ENCODE peak calls at places on chromosomes 2 and 18, in seven cellular contexts. I, R, B, T, N, Z and L are unnamed samples. For H3K27me3, the result is how much of the 10 kb centered on the place peaks cover.

GRCh38 chr2:18701981-18702380 is 112.6 kb upstream of the NT5C1B start:
- DNase-seq in N (peak), T (no peak), R (no peak), I (no peak), Z (peak), B (no peak), L (no peak)

GRCh38 chr2:105521176-105521575 is 122.3 kb upstream of the FHL2 start:
- DNase-seq in T (no peak), Z (peak), R (peak), B (peak), I (no peak), N (peak), L (peak)

GRCh38 chr2:181393472-181393871 is 63.7 kb upstream of the ITGA4 start:
- DNase-seq in B (peak), N (peak), I (no peak), R (no peak), Z (peak), T (no peak), L (peak)

GRCh38 chr2:219576505-219577388 is 4.6 kb downstream of the INHA start:
- DNase-seq in T (peak), Z (peak), R (no peak), B (peak), I (no peak), N (peak), L (peak)

GRCh38 chr2:237708961-237709360 is 81.6 kb downstream of the LRRFIP1 start:
- DNase-seq in I (no peak), R (no peak), B (no peak), T (no peak), Z (peak), N (no peak), L (no peak)

GRCh38 chr2:67215214-67215613 is 181.9 kb upstream of the ETAA1 start:
- DNase-seq in R (no peak), I (peak), Z (peak), B (peak), N (peak), T (peak), L (peak)

GRCh38 chr2:213317929-213318328 is 33.7 kb downstream of the SPAG16 start:
- DNase-seq in B (no peak), Z (no peak), R (no peak), I (no peak), T (no peak), N (peak), L (no peak)

GRCh38 chr2:118102433-118103082 is 14.3 kb downstream of the INSIG2 start:
- DNase-seq in N (peak), Z (no peak), I (no peak), R (no peak), T (no peak), B (no peak), L (no peak)

GRCh38 chr2:72004976-72005375 is 142.7 kb downstream of the CYP26B1 start:
- DNase-seq in I (no peak), R (no peak), N (no peak), T (no peak), Z (no peak), B (peak), L (no peak)

GRCh38 chr18:56568986-56569385 is 69.4 kb downstream of the TXNL1 start:
- DNase-seq in T (no peak), B (no peak), Z (peak), R (no peak), I (no peak), N (no peak), L (no peak)

GRCh38 chr2:220504890-220505564 is 877.6 kb downstream of the SLC4A3 start:
- DNase-seq in Z (no peak), T (peak), R (no peak), I (no peak), B (no peak), N (peak), L (peak)

GRCh38 chr2:85852979-85853498 is 35.8 kb downstream of the ST3GAL5 start:
- DNase-seq in T (no peak), I (no peak), Z (no peak), N (no peak), B (no peak), R (no peak), L (no peak)

GRCh38 chr2:192194866-192195547 is at the start of gene TMEFF2:
- DNase-seq in Z (peak), I (peak), B (peak), R (peak), N (peak), T (peak), L (peak)

GRCh38 chr2:170408461-170409163 is 230.7 kb downstream of the MYO3B start:
- DNase-seq in I (peak), Z (no peak), N (no peak), R (no peak), B (no peak), T (peak), L (no peak)

GRCh38 chr18:903703-904102 is 968 bp upstream of the ADCYAP1 start:
- DNase-seq in R (no peak), B (peak), N (peak), T (peak), I (no peak), Z (peak), L (peak)

GRCh38 chr2:176178807-176179271 is 9.6 kb upstream of the HOXD1 start:
- DNase-seq in N (no peak), Z (no peak), R (no peak), T (no peak), I (no peak), B (no peak), L (no peak)

GRCh38 chr2:41937464-41937861 is 110.4 kb upstream of the PKDCC start:
- DNase-seq in I (no peak), N (peak), R (no peak), T (peak), Z (no peak), B (peak), L (peak)

GRCh38 chr2:217948341-217948791 is 54.4 kb downstream of the TNS1 start:
- DNase-seq in B (no peak), Z (no peak), T (no peak), N (no peak), I (no peak), R (no peak), L (no peak)

GRCh38 chr2:70328921-70329561 is 27.2 kb upstream of the FAM136A start:
- DNase-seq in N (no peak), T (peak), R (no peak), Z (peak), B (peak), I (peak), L (no peak)

GRCh38 chr2:169696381-169696780 is 2.1 kb downstream of the PHOSPHO2 start:
- DNase-seq in N (no peak), B (no peak), T (no peak), R (no peak), Z (no peak), I (no peak), L (no peak)

GRCh38 chr2:148861367-148861766 is 13.7 kb upstream of the KIF5C start:
- DNase-seq in Z (no peak), B (no peak), I (no peak), N (no peak), T (no peak), R (no peak), L (no peak)

GRCh38 chr2:84132371-84132770 is 326.7 kb downstream of the SUCLG1 start:
- DNase-seq in R (no peak), N (no peak), B (no peak), Z (no peak), T (no peak), I (no peak), L (no peak)

GRCh38 chr18:5058768-5059539 is 138.1 kb downstream of the AKAIN1 start:
- DNase-seq in Z (no peak), B (no peak), N (no peak), T (no peak), R (no peak), I (no peak), L (no peak)

GRCh38 chr2:195566201-195566600 is 90.8 kb upstream of the SLC39A10 start:
- DNase-seq in B (no peak), Z (no peak), N (no peak), T (no peak), I (no peak), R (no peak), L (no peak)

GRCh38 chr2:112636605-112637288 is 9.0 kb upstream of the SLC20A1 start:
- DNase-seq in Z (peak), T (no peak), B (no peak), N (no peak), I (no peak), R (no peak), L (no peak)

GRCh38 chr2:176072951-176073904 is 10.5 kb downstream of the EVX2 start:
- DNase-seq in Z (no peak), T (peak), N (no peak), I (no peak), R (no peak), B (no peak), L (no peak)

GRCh38 chr2:8064608-8065007 is 617.2 kb upstream of the ID2 start:
- DNase-seq in N (no peak), T (no peak), Z (no peak), I (no peak), B (no peak), R (no peak), L (no peak)

GRCh38 chr2:185736210-185736609 is 2.4 kb upstream of the FSIP2 start:
- DNase-seq in T (no peak), B (no peak), I (no peak), R (no peak), N (no peak), Z (no peak), L (no peak)

GRCh38 chr2:201129044-201129505 is 13.1 kb downstream of the CFLAR start:
- DNase-seq in Z (peak), T (no peak), R (no peak), B (no peak), I (no peak), N (peak), L (peak)

GRCh38 chr18:55234366-55235093 is 275.3 kb upstream of the CCDC68 start:
- DNase-seq in R (peak), I (peak), N (peak), B (peak), T (peak), Z (peak), L (peak)

GRCh38 chr2:9200634-9201015 is 6.0 kb upstream of the ASAP2 start:
- DNase-seq in B (no peak), T (no peak), Z (no peak), N (no peak), R (no peak), I (no peak), L (peak)

GRCh38 chr2:9197916-9198315 is 8.7 kb upstream of the ASAP2 start:
- DNase-seq in Z (no peak), I (no peak), N (no peak), R (no peak), T (no peak), B (no peak), L (no peak)

GRCh38 chr2:9203006-9203405 is 3.6 kb upstream of the ASAP2 start:
- DNase-seq in T (no peak), N (no peak), I (no peak), B (no peak), R (no peak), Z (peak), L (no peak)

GRCh38 chr2:9201185-9201891 is 5.3 kb upstream of the ASAP2 start:
- DNase-seq in Z (peak), N (peak), R (no peak), T (no peak), B (no peak), I (no peak), L (peak)

DNA sequence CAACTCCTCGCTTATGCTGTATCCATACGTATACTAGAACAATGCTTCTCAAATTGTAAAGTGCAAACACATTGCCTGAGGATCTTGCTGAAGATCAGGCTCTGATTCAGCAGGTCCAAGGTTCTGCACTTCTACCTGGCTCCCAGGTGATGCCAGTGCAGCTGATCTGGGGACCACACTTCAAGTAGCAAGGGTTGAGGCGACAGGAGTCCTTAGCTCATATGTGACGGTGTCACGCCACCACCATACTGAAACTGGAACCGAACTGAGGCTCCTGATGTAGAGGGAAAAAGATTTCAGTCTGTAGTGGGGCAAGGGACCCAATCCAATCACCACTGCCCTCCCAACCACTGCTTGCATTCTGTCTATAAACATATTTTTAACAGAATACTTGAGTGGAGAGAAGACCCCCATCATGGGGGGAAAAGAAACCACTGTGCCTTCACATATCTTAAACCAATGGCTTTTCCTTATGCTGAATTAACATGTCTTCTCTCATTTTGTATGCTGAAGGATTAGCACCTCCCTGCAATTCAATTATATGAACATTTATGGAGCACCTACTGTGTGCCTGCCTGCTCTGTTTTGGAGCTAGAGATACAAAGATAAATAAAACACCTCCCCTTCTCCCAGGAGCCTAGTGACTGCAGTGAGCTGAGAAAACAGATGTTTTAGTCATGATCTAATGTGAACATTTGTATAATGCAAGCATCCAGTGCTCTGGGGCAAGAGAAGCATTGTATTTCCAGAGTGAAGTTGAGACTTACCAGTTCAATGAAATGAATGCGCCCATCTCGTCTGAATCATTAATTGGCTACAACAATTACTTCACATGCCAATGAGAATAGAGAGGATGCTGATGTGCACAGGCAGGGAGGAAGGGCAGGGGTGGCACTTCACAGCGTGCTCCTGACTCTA is 6.6 kb upstream of the ASAP2 start:
- DNase-seq in R (no peak), B (no peak), N (peak), T (no peak), I (no peak), Z (no peak), L (peak)
- H3K9ac ChIP-seq in R (no peak), B (no peak), N (no peak), T (no peak), I (no peak), Z (no peak), L (peak)

GRCh38 chr2:120673571-120674061 is 62.1 kb upstream of the GLI2 start:
- DNase-seq in T (no peak), I (no peak), N (no peak), Z (no peak), B (no peak), R (no peak), L (no peak)

GRCh38 chr2:120675460-120676130 is 60.1 kb upstream of the GLI2 start:
- DNase-seq in B (peak), Z (peak), T (peak), N (peak), I (no peak), R (no peak), L (peak)

GRCh38 chr2:120673205-120673550 is 62.5 kb upstream of the GLI2 start:
- DNase-seq in T (no peak), N (no peak), I (no peak), Z (no peak), B (no peak), R (no peak), L (no peak)

GRCh38 chr2:120672526-120673204 is 63.0 kb upstream of the GLI2 start:
- DNase-seq in T (no peak), N (no peak), B (no peak), R (no peak), Z (no peak), I (no peak), L (no peak)

GRCh38 chr2:120674246-120675170 is 61.2 kb upstream of the GLI2 start:
- DNase-seq in I (no peak), B (no peak), Z (no peak), T (no peak), R (no peak), N (no peak), L (no peak)
- H3K27me3 ChIP-seq in I (under half), B (under half), Z (under half), T (under half), R (half or more), N (under half), L (under half)

DNA sequence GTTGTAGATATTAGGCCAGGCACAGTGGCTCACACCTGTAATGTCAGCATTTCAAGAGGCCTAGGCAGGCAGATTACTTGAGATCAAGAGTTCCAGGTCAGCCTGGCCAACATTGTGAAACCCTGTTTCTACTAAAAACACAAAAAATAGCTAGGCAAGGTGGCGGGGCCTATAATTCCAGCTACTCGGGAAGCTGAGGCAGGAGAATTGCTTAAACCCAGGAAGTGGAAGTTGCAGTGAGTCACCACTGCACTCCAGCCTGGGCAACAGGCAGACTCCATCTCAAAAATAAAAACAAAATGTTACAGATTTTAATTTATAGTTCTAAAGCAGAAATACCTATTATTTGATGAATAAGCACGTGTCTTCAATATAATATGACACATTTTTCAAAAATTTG is 65.6 kb upstream of the UBXN4 start:
- DNase-seq in B (no peak), I (no peak), R (no peak), T (no peak), N (peak), Z (peak), L (peak)
- H2AK5ac ChIP-seq in B (no peak), I (no peak), R (no peak), T (no peak), N (no peak), Z (no peak), L (no peak)

GRCh38 chr2:159290289-159290907 is 3.9 kb upstream of the WDSUB1 start:
- DNase-seq in T (no peak), Z (peak), N (peak), I (no peak), R (no peak), B (no peak), L (peak)
- H3K9ac ChIP-seq in T (no peak), Z (no peak), N (no peak), I (no peak), R (no peak), B (no peak), L (peak)

GRCh38 chr2:21037671-21038108 is 6.2 kb downstream of the APOB start:
- DNase-seq in T (no peak), Z (peak), I (no peak), R (no peak), B (no peak), N (no peak), L (no peak)
- H3K27me3 ChIP-seq in T (under half), Z (under half), I (under half), R (under half), B (under half), N (under half), L (under half)

GRCh38 chr2:108612153-108612513 is 77.9 kb downstream of the LIMS1 start:
- DNase-seq in R (no peak), B (no peak), N (peak), I (no peak), T (no peak), Z (no peak), L (peak)
- H2AK5ac ChIP-seq in R (no peak), B (no peak), N (no peak), I (peak), T (no peak), Z (no peak), L (no peak)

GRCh38 chr2:223930002-223930976 is 14.8 kb downstream of the WDFY1 start:
- DNase-seq in Z (peak), B (no peak), I (no peak), T (peak), N (peak), R (no peak), L (peak)
- H3K9ac ChIP-seq in Z (no peak), B (no peak), I (no peak), T (peak), N (no peak), R (no peak), L (no peak)